ENCODE peak calls at places on chromosomes 11 and 22, in eight cellular contexts. P is IMR-90, W is breast epithelium, I is A549, E is heart left ventricle, V is thyroid gland, Y is transverse colon, K is H1. C is an unnamed sample.

GRCh38 chr22:40521046-40521445 is 115.5 kb downstream of the MRTFA start:
- DNase-seq in P (no peak), W (no peak), I (no peak), E (no peak), V (no peak), Y (no peak), K (no peak), C (no peak)

GRCh38 chr22:46262449-46263207 is 515 bp downstream of the PKDREJ start:
- DNase-seq in P (peak), W (no peak), I (no peak), E (peak), V (peak), Y (peak), K (peak), C (no peak)

GRCh38 chr22:24728790-24729637 is 45.5 kb downstream of the PIWIL3 start:
- DNase-seq in P (peak), W (no peak), I (no peak), E (peak), V (no peak), Y (no peak), K (no peak), C (no peak)

GRCh38 chr11:128520206-128520885 is 67.0 kb downstream of the ETS1 start:
- DNase-seq in P (no peak), W (no peak), I (no peak), E (no peak), V (no peak), Y (no peak), K (no peak), C (no peak)

GRCh38 chr22:40037320-40037719 is 42.6 kb downstream of the FAM83F start:
- DNase-seq in P (no peak), W (no peak), I (no peak), E (no peak), V (no peak), Y (no peak), K (no peak), C (no peak)

GRCh38 chr11:62398011-62398994 is 20.5 kb upstream of the SCGB1A1 start:
- DNase-seq in P (peak), W (no peak), I (peak), E (peak), V (no peak), Y (no peak), K (no peak), C (no peak)

GRCh38 chr11:104992781-104993180 is 24.4 kb upstream of the CASP4 start:
- DNase-seq in P (no peak), W (no peak), I (no peak), E (no peak), V (no peak), Y (no peak), K (no peak), C (no peak)

GRCh38 chr11:83773950-83774880 is 488.0 kb upstream of the CCDC90B start:
- DNase-seq in P (peak), W (no peak), I (no peak), E (no peak), V (no peak), Y (no peak), K (no peak), C (no peak)

GRCh38 chr11:79694368-79694767 is 253.5 kb upstream of the TENM4 start:
- DNase-seq in P (no peak), W (no peak), I (no peak), E (no peak), V (no peak), Y (no peak), K (no peak), C (no peak)

GRCh38 chr22:38075961-38076360 is 8.0 kb downstream of the SLC16A8 start:
- DNase-seq in P (no peak), W (no peak), I (no peak), E (no peak), V (no peak), Y (no peak), K (no peak), C (no peak)

GRCh38 chr22:38079804-38080203 is 4.2 kb downstream of the SLC16A8 start:
- DNase-seq in P (no peak), W (no peak), I (no peak), E (peak), V (no peak), Y (no peak), K (no peak), C (no peak)

GRCh38 chr22:38077096-38077495 is 6.9 kb downstream of the SLC16A8 start:
- DNase-seq in P (no peak), W (no peak), I (no peak), E (no peak), V (no peak), Y (no peak), K (no peak), C (no peak)

GRCh38 chr22:38078046-38078840 is 5.7 kb downstream of the SLC16A8 start:
- DNase-seq in P (no peak), W (no peak), I (no peak), E (peak), V (no peak), Y (no peak), K (no peak), C (no peak)

GRCh38 chr22:38077595-38077994 is 6.4 kb downstream of the SLC16A8 start:
- DNase-seq in P (no peak), W (no peak), I (no peak), E (no peak), V (no peak), Y (no peak), K (no peak), C (no peak)
- TF ChIP-seq POLR2A in P (no peak), W (no peak), I (no peak), E (no peak), V (no peak), Y (no peak), K (no peak), C (no peak)

GRCh38 chr11:68551777-68552176 is 91.2 kb downstream of the PPP6R3 start:
- DNase-seq in P (no peak), W (no peak), I (no peak), E (no peak), V (no peak), Y (no peak), K (no peak), C (no peak)

GRCh38 chr11:68552542-68552941 is 92.0 kb downstream of the PPP6R3 start:
- DNase-seq in P (no peak), W (no peak), I (no peak), E (no peak), V (no peak), Y (no peak), K (no peak), C (no peak)

GRCh38 chr11:68550485-68550817 is 89.9 kb downstream of the PPP6R3 start:
- DNase-seq in P (peak), W (no peak), I (no peak), E (peak), V (no peak), Y (no peak), K (no peak), C (no peak)

GRCh38 chr11:68551223-68551622 is 90.7 kb downstream of the PPP6R3 start:
- DNase-seq in P (no peak), W (no peak), I (no peak), E (no peak), V (no peak), Y (no peak), K (no peak), C (no peak)

GRCh38 chr11:68549789-68550484 is 89.4 kb downstream of the PPP6R3 start:
- DNase-seq in P (no peak), W (no peak), I (no peak), E (no peak), V (no peak), Y (no peak), K (no peak), C (no peak)
- TF ChIP-seq POLR2A in P (no peak), W (no peak), I (no peak), E (no peak), V (no peak), Y (no peak), K (no peak), C (no peak)

DNA sequence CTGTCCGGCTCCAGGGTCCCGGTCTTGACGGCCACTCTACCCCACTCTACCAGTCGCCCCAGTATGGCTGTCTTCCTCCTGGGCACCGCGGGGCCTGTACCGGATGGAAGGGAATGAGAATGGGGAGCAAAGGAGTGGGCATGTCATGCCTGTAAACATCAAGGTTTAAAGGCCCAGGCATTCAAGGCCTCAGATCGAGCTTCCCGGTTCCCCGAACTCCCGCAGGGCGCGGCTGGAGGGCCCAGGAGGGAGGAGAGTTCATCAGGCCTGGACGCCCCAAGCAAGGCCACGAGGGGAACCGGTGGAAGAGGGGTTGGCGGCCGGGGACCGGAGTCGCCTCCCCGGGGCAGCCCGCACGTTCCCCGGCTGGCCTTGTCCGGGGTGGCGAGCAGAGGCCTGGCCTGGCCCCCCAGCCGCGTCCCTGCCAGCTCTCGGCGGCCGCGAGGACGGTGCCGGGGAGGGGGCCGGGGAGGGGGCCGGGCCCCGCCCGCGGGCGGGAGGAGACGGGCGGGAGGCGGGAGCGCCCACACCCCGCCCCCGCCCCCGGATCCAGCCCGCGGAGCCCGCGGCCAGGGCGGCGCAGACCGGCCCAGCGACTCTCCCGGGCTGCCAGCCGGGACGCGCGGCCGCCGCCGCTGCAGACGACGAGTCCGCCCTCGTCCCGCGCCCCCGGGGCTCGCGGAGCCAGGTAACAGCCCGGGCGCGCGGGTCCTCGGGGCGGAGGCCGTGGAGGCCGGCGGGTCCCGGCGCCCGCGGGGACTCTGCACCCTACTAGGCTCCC is at the start of gene CDC42EP1:
- DNase-seq in P (peak), W (no peak), I (peak), E (peak), V (peak), Y (peak), K (peak), C (no peak)
- TF ChIP-seq POLR2A in P (peak), W (no peak), I (peak), E (no peak), V (peak), Y (peak), K (peak), C (no peak)

DNA sequence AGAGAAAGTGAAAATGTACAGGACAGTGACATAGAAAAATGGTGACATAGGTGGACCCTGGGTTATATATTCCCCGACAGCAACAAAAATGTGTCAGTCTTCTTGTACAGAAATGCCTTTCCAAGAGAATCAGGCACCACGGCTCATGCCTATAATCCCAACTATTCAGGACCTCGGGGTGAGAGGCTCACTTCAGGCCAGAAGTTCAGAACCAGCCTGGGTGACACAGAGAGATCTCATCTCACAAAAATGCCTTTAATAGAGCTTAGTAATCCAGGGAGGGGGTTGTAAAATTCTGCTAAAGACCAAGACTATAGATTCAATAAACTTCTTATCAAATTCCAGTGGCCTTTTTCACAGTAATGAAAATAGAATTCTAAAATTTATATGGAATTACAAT is 10.7 kb downstream of the ZNF195 start:
- DNase-seq in P (no peak), W (no peak), I (no peak), E (no peak), V (no peak), Y (no peak), K (no peak), C (no peak)
- TF ChIP-seq POLR2A in P (no peak), W (no peak), I (no peak), E (no peak), V (no peak), Y (no peak), K (no peak), C (no peak)

GRCh38 chr11:44950036-44950624 is 553 bp downstream of the TP53I11 start:
- DNase-seq in P (no peak), W (no peak), I (no peak), E (no peak), V (peak), Y (peak), K (peak), C (no peak)

GRCh38 chr11:44952082-44952481 is 1.4 kb upstream of the TP53I11 start:
- DNase-seq in P (no peak), W (no peak), I (no peak), E (no peak), V (no peak), Y (peak), K (no peak), C (no peak)

GRCh38 chr11:44952500-44953260 is 2.0 kb upstream of the TP53I11 start:
- DNase-seq in P (no peak), W (no peak), I (no peak), E (no peak), V (peak), Y (no peak), K (no peak), C (no peak)

GRCh38 chr11:44949160-44950035 is 1.3 kb downstream of the TP53I11 start:
- DNase-seq in P (peak), W (no peak), I (peak), E (no peak), V (peak), Y (peak), K (peak), C (no peak)

DNA sequence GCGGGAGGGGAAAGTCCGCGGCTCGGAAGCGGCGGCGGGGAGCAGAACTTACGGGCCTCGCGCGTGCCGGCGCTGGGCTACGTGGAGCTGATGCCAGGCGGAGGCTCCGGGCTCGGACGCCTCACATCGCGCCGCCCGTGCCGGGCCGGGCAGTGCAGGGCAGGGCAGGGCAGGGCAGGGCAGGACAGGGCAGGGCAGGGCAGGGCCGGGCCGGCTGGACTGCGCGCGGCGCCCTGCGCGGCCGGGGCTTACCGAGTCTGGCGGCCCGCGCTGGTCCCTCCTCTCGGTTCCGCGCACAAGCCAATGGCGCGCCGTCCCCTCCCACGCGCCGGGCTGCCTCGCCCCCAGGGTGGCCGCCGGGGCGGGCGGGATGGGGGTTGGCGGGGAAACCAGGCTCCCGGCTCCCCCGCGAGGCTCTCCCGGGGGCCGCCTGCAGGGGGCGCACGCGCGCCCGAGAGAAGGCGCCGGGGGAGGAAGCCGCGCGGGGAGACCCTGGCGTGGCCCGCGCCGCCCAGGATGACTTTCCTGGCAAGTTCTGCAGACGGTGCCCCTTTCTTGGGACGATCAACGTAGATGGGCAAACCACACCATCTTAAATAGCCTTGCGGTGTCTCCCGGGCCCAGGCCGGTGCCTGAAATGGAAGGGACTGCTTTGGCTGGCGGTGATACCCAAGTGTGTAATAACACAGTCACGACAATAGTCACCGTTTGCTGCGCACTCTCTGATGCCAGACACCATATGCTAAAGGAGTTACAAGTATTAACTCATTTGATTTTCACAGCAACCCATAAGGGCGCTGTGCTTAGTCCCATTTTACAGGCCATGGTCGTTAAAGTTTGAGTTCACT is at the start of gene TP53I11:
- DNase-seq in P (peak), W (peak), I (peak), E (peak), V (peak), Y (peak), K (no peak), C (peak)
- TF ChIP-seq POLR2A in P (no peak), W (no peak), I (peak), E (no peak), V (peak), Y (peak), K (no peak), C (no peak)

GRCh38 chr22:44954113-44954512 is 55.7 kb downstream of the PHF21B start:
- DNase-seq in P (no peak), W (no peak), I (no peak), E (no peak), V (no peak), Y (no peak), K (no peak), C (no peak)
- TF ChIP-seq POLR2A in P (no peak), W (no peak), I (no peak), E (no peak), V (no peak), Y (no peak), K (no peak), C (no peak)

C was measured in GM12891.